ENCODE peak calls at places on chromosomes 11 and 22, in ten cellular contexts. One of them, this sample, is unnamed.

GRCh38 chr22:49959782-49960158 is 802 bp upstream of the PIM3 start:
- DNase-seq in GM12865: peak
- DNase-seq in Peyer's patch: peak
- DNase-seq in cardiac muscle cell: no peak
- DNase-seq in mucosa of descending colon: peak
- DNase-seq in HFF-Myc: no peak
- DNase-seq in cardiac fibroblast: no peak
- DNase-seq in AG04450: no peak
- DNase-seq in bronchial epithelial cell: peak
- DNase-seq in fibroblast of the aortic adventitia: no peak
- DNase-seq in this sample: no peak

GRCh38 chr11:37512156-37512780 is 914.2 kb upstream of the RAG2 start:
- DNase-seq in GM12865: no peak
- DNase-seq in Peyer's patch: no peak
- DNase-seq in cardiac muscle cell: no peak
- DNase-seq in mucosa of descending colon: no peak
- DNase-seq in HFF-Myc: no peak
- DNase-seq in cardiac fibroblast: peak
- DNase-seq in AG04450: no peak
- DNase-seq in bronchial epithelial cell: peak
- DNase-seq in fibroblast of the aortic adventitia: peak
- DNase-seq in this sample: no peak

GRCh38 chr22:48496226-48496845 is 1331.3 kb downstream of the BRD1 start:
- DNase-seq in GM12865: no peak
- DNase-seq in Peyer's patch: no peak
- DNase-seq in cardiac muscle cell: no peak
- DNase-seq in mucosa of descending colon: peak
- DNase-seq in HFF-Myc: no peak
- DNase-seq in cardiac fibroblast: no peak
- DNase-seq in AG04450: no peak
- DNase-seq in bronchial epithelial cell: no peak
- DNase-seq in fibroblast of the aortic adventitia: no peak
- DNase-seq in this sample: no peak

GRCh38 chr11:44003736-44004451 is 43.9 kb upstream of the ACCSL start:
- DNase-seq in GM12865: no peak
- DNase-seq in Peyer's patch: peak
- DNase-seq in cardiac muscle cell: no peak
- DNase-seq in mucosa of descending colon: no peak
- DNase-seq in HFF-Myc: no peak
- DNase-seq in cardiac fibroblast: no peak
- DNase-seq in AG04450: no peak
- DNase-seq in bronchial epithelial cell: no peak
- DNase-seq in fibroblast of the aortic adventitia: no peak
- DNase-seq in this sample: no peak

GRCh38 chr22:19886605-19887250 is 32.1 kb upstream of the GNB1L start:
- DNase-seq in GM12865: no peak
- DNase-seq in Peyer's patch: peak
- DNase-seq in cardiac muscle cell: no peak
- DNase-seq in mucosa of descending colon: peak
- DNase-seq in HFF-Myc: peak
- DNase-seq in cardiac fibroblast: peak
- DNase-seq in AG04450: no peak
- DNase-seq in bronchial epithelial cell: peak
- DNase-seq in fibroblast of the aortic adventitia: peak
- DNase-seq in this sample: no peak

GRCh38 chr11:88552377-88553029 is 215.0 kb upstream of the CTSC start:
- DNase-seq in GM12865: peak
- DNase-seq in Peyer's patch: peak
- DNase-seq in cardiac muscle cell: peak
- DNase-seq in mucosa of descending colon: peak
- DNase-seq in HFF-Myc: peak
- DNase-seq in cardiac fibroblast: peak
- DNase-seq in AG04450: no peak
- DNase-seq in bronchial epithelial cell: peak
- DNase-seq in fibroblast of the aortic adventitia: peak
- DNase-seq in this sample: peak

GRCh38 chr22:19607198-19608113 is 83.2 kb upstream of the CLDN5 start:
- DNase-seq in GM12865: no peak
- DNase-seq in Peyer's patch: peak
- DNase-seq in cardiac muscle cell: no peak
- DNase-seq in mucosa of descending colon: peak
- DNase-seq in HFF-Myc: no peak
- DNase-seq in cardiac fibroblast: peak
- DNase-seq in AG04450: no peak
- DNase-seq in bronchial epithelial cell: peak
- DNase-seq in fibroblast of the aortic adventitia: no peak
- DNase-seq in this sample: peak

GRCh38 chr11:7143908-7144307 is 55.1 kb downstream of the RBMXL2 start:
- DNase-seq in GM12865: no peak
- DNase-seq in Peyer's patch: no peak
- DNase-seq in cardiac muscle cell: peak
- DNase-seq in mucosa of descending colon: no peak
- DNase-seq in HFF-Myc: no peak
- DNase-seq in cardiac fibroblast: peak
- DNase-seq in AG04450: no peak
- DNase-seq in bronchial epithelial cell: peak
- DNase-seq in fibroblast of the aortic adventitia: peak
- DNase-seq in this sample: no peak

GRCh38 chr22:37747090-37747714 is 50.4 kb downstream of the TRIOBP start:
- DNase-seq in GM12865: peak
- DNase-seq in Peyer's patch: no peak
- DNase-seq in cardiac muscle cell: no peak
- DNase-seq in mucosa of descending colon: no peak
- DNase-seq in HFF-Myc: no peak
- DNase-seq in cardiac fibroblast: peak
- DNase-seq in AG04450: no peak
- DNase-seq in bronchial epithelial cell: peak
- DNase-seq in fibroblast of the aortic adventitia: peak
- DNase-seq in this sample: no peak

GRCh38 chr11:114264381-114264780 is 31.8 kb upstream of the NNMT start:
- DNase-seq in GM12865: no peak
- DNase-seq in Peyer's patch: no peak
- DNase-seq in cardiac muscle cell: no peak
- DNase-seq in mucosa of descending colon: no peak
- DNase-seq in HFF-Myc: no peak
- DNase-seq in cardiac fibroblast: no peak
- DNase-seq in AG04450: no peak
- DNase-seq in bronchial epithelial cell: no peak
- DNase-seq in fibroblast of the aortic adventitia: no peak
- DNase-seq in this sample: no peak

GRCh38 chr11:114263510-114264170 is 32.6 kb upstream of the NNMT start:
- DNase-seq in GM12865: no peak
- DNase-seq in Peyer's patch: peak
- DNase-seq in cardiac muscle cell: no peak
- DNase-seq in mucosa of descending colon: no peak
- DNase-seq in HFF-Myc: no peak
- DNase-seq in cardiac fibroblast: peak
- DNase-seq in AG04450: no peak
- DNase-seq in bronchial epithelial cell: no peak
- DNase-seq in fibroblast of the aortic adventitia: no peak
- DNase-seq in this sample: no peak

GRCh38 chr11:114265084-114265878 is 30.9 kb upstream of the NNMT start:
- DNase-seq in GM12865: no peak
- DNase-seq in Peyer's patch: peak
- DNase-seq in cardiac muscle cell: no peak
- DNase-seq in mucosa of descending colon: no peak
- DNase-seq in HFF-Myc: no peak
- DNase-seq in cardiac fibroblast: no peak
- DNase-seq in AG04450: no peak
- DNase-seq in bronchial epithelial cell: no peak
- DNase-seq in fibroblast of the aortic adventitia: no peak
- DNase-seq in this sample: no peak

GRCh38 chr11:114261791-114262190 is 34.4 kb upstream of the NNMT start:
- DNase-seq in GM12865: no peak
- DNase-seq in Peyer's patch: no peak
- DNase-seq in cardiac muscle cell: no peak
- DNase-seq in mucosa of descending colon: no peak
- DNase-seq in HFF-Myc: no peak
- DNase-seq in cardiac fibroblast: no peak
- DNase-seq in AG04450: no peak
- DNase-seq in bronchial epithelial cell: no peak
- DNase-seq in fibroblast of the aortic adventitia: no peak
- DNase-seq in this sample: no peak

GRCh38 chr11:114262681-114263509 is 33.3 kb upstream of the NNMT start:
- DNase-seq in GM12865: no peak
- DNase-seq in Peyer's patch: peak
- DNase-seq in cardiac muscle cell: peak
- DNase-seq in mucosa of descending colon: no peak
- DNase-seq in HFF-Myc: no peak
- DNase-seq in cardiac fibroblast: peak
- DNase-seq in AG04450: no peak
- DNase-seq in bronchial epithelial cell: peak
- DNase-seq in fibroblast of the aortic adventitia: peak
- DNase-seq in this sample: no peak
- TF ChIP-seq CTCF in GM12865: peak
- TF ChIP-seq CTCF in Peyer's patch: peak
- TF ChIP-seq CTCF in cardiac muscle cell: peak
- TF ChIP-seq CTCF in mucosa of descending colon: no peak
- TF ChIP-seq CTCF in HFF-Myc: peak
- TF ChIP-seq CTCF in cardiac fibroblast: peak
- TF ChIP-seq CTCF in AG04450: peak
- TF ChIP-seq CTCF in bronchial epithelial cell: peak
- TF ChIP-seq CTCF in fibroblast of the aortic adventitia: peak
- TF ChIP-seq CTCF in this sample: no peak

DNA sequence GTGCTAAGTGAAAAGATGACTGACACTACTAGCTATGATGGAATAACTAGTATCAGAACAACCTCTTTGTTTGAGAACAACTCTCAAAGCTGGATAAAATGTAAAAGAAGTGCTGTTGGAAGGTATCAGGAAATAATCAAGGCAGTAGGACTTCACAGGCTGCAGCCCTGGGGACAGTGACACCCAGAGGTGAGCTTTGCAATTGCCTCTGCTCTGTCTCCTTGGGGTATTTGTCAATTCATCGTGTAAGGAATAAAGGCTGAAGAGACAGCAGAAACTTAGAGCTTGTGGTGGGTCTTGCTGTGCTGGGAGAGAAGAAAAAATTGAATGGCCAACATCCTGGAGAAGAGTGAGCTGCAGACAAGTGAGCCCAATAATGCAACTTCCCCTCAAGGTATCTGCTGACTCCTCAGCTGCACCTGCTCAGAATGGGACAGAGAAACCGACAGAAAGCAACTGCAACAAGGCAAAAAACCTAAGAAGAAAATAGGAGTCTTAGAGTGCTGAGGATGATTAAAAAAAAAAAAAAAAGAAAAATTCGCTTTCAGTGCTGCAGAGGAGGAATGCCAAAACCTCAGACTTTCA is 141.1 kb downstream of the RCN1 start:
- DNase-seq in GM12865: peak
- DNase-seq in Peyer's patch: no peak
- DNase-seq in cardiac muscle cell: peak
- DNase-seq in mucosa of descending colon: no peak
- DNase-seq in HFF-Myc: peak
- DNase-seq in cardiac fibroblast: peak
- DNase-seq in AG04450: no peak
- DNase-seq in bronchial epithelial cell: peak
- DNase-seq in fibroblast of the aortic adventitia: peak
- DNase-seq in this sample: peak
- TF ChIP-seq CTCF in GM12865: peak
- TF ChIP-seq CTCF in Peyer's patch: no peak
- TF ChIP-seq CTCF in cardiac muscle cell: peak
- TF ChIP-seq CTCF in mucosa of descending colon: peak
- TF ChIP-seq CTCF in HFF-Myc: peak
- TF ChIP-seq CTCF in cardiac fibroblast: peak
- TF ChIP-seq CTCF in AG04450: peak
- TF ChIP-seq CTCF in bronchial epithelial cell: peak
- TF ChIP-seq CTCF in fibroblast of the aortic adventitia: peak
- TF ChIP-seq CTCF in this sample: peak

GRCh38 chr11:16770016-16770415 is 31.6 kb downstream of the C11orf58 start:
- DNase-seq in GM12865: no peak
- DNase-seq in Peyer's patch: no peak
- DNase-seq in cardiac muscle cell: no peak
- DNase-seq in mucosa of descending colon: no peak
- DNase-seq in HFF-Myc: no peak
- DNase-seq in cardiac fibroblast: no peak
- DNase-seq in AG04450: no peak
- DNase-seq in bronchial epithelial cell: no peak
- DNase-seq in fibroblast of the aortic adventitia: no peak
- DNase-seq in this sample: no peak

GRCh38 chr11:16764888-16765287 is 26.4 kb downstream of the C11orf58 start:
- DNase-seq in GM12865: no peak
- DNase-seq in Peyer's patch: no peak
- DNase-seq in cardiac muscle cell: no peak
- DNase-seq in mucosa of descending colon: no peak
- DNase-seq in HFF-Myc: no peak
- DNase-seq in cardiac fibroblast: no peak
- DNase-seq in AG04450: no peak
- DNase-seq in bronchial epithelial cell: no peak
- DNase-seq in fibroblast of the aortic adventitia: no peak
- DNase-seq in this sample: no peak

GRCh38 chr11:16769386-16769785 is 30.9 kb downstream of the C11orf58 start:
- DNase-seq in GM12865: no peak
- DNase-seq in Peyer's patch: no peak
- DNase-seq in cardiac muscle cell: no peak
- DNase-seq in mucosa of descending colon: no peak
- DNase-seq in HFF-Myc: no peak
- DNase-seq in cardiac fibroblast: no peak
- DNase-seq in AG04450: no peak
- DNase-seq in bronchial epithelial cell: no peak
- DNase-seq in fibroblast of the aortic adventitia: no peak
- DNase-seq in this sample: no peak

GRCh38 chr11:16767137-16767536 is 28.7 kb downstream of the C11orf58 start:
- DNase-seq in GM12865: no peak
- DNase-seq in Peyer's patch: no peak
- DNase-seq in cardiac muscle cell: no peak
- DNase-seq in mucosa of descending colon: no peak
- DNase-seq in HFF-Myc: no peak
- DNase-seq in cardiac fibroblast: no peak
- DNase-seq in AG04450: no peak
- DNase-seq in bronchial epithelial cell: no peak
- DNase-seq in fibroblast of the aortic adventitia: no peak
- DNase-seq in this sample: no peak

GRCh38 chr11:16767957-16768356 is 29.5 kb downstream of the C11orf58 start:
- DNase-seq in GM12865: no peak
- DNase-seq in Peyer's patch: no peak
- DNase-seq in cardiac muscle cell: no peak
- DNase-seq in mucosa of descending colon: no peak
- DNase-seq in HFF-Myc: no peak
- DNase-seq in cardiac fibroblast: no peak
- DNase-seq in AG04450: no peak
- DNase-seq in bronchial epithelial cell: no peak
- DNase-seq in fibroblast of the aortic adventitia: no peak
- DNase-seq in this sample: no peak
- TF ChIP-seq CTCF in GM12865: no peak
- TF ChIP-seq CTCF in Peyer's patch: no peak
- TF ChIP-seq CTCF in cardiac muscle cell: no peak
- TF ChIP-seq CTCF in mucosa of descending colon: no peak
- TF ChIP-seq CTCF in HFF-Myc: no peak
- TF ChIP-seq CTCF in cardiac fibroblast: no peak
- TF ChIP-seq CTCF in AG04450: no peak
- TF ChIP-seq CTCF in bronchial epithelial cell: no peak
- TF ChIP-seq CTCF in fibroblast of the aortic adventitia: no peak
- TF ChIP-seq CTCF in this sample: no peak

GRCh38 chr11:106231591-106231990 is 154.1 kb downstream of the AASDHPPT start:
- DNase-seq in GM12865: no peak
- DNase-seq in Peyer's patch: no peak
- DNase-seq in cardiac muscle cell: no peak
- DNase-seq in mucosa of descending colon: no peak
- DNase-seq in HFF-Myc: peak
- DNase-seq in cardiac fibroblast: peak
- DNase-seq in AG04450: no peak
- DNase-seq in bronchial epithelial cell: no peak
- DNase-seq in fibroblast of the aortic adventitia: peak
- DNase-seq in this sample: no peak
- TF ChIP-seq CTCF in GM12865: no peak
- TF ChIP-seq CTCF in Peyer's patch: no peak
- TF ChIP-seq CTCF in cardiac muscle cell: peak
- TF ChIP-seq CTCF in mucosa of descending colon: no peak
- TF ChIP-seq CTCF in HFF-Myc: peak
- TF ChIP-seq CTCF in cardiac fibroblast: peak
- TF ChIP-seq CTCF in AG04450: peak
- TF ChIP-seq CTCF in bronchial epithelial cell: no peak
- TF ChIP-seq CTCF in fibroblast of the aortic adventitia: peak
- TF ChIP-seq CTCF in this sample: no peak